ENCODE peak calls at places on chromosomes 12 and 14, in seven cellular contexts. M is posterior cingulate gyrus; J is lower lobe of right lung; P is stimulated activated CD4-positive, alpha-beta T cell treated with anti-CD3 and anti-CD28 coated beads, Interleukin-1b, Interleukin-23, amount 100 ng/mL, for 48 hours; D is NCI-H69; I is kidney tubule cell; G is anterior cingulate cortex. W is an unnamed sample.

GRCh38 chr12:38850463-38850862 is 54.9 kb downstream of the CPNE8 start:
- DNase-seq in M (no peak), J (no peak), P (no peak), D (no peak), I (peak; percentile 32), G (no peak), W (peak; percentile 15)

GRCh38 chr12:78194448-78194847 is 363.8 kb downstream of the NAV3 start:
- DNase-seq in M (no peak), J (no peak), P (no peak), D (no peak), I (peak; percentile 72), G (no peak), W (peak; percentile 95)

GRCh38 chr12:124359671-124360581 is 65.0 kb downstream of the RFLNA start:
- DNase-seq in M (peak; percentile 80), J (peak; percentile 83), P (no peak), D (peak; percentile 86), I (no peak), G (peak; percentile 57), W (no peak)

GRCh38 chr14:76998777-76999366 is 29.6 kb downstream of the IRF2BPL start:
- DNase-seq in M (no peak), J (no peak), P (no peak), D (no peak), I (no peak), G (no peak), W (no peak)

GRCh38 chr12:130281157-130281799 is 56.4 kb upstream of the PIWIL1 start:
- DNase-seq in M (no peak), J (no peak), P (peak; percentile 30), D (no peak), I (peak; percentile 19), G (no peak), W (no peak)

GRCh38 chr12:52235001-52235760 is 2.1 kb downstream of the KRT7 start:
- DNase-seq in M (no peak), J (no peak), P (no peak), D (no peak), I (peak; percentile 25), G (no peak), W (no peak)

GRCh38 chr14:102363182-102363952 is 626 bp downstream of the TECPR2 start:
- DNase-seq in M (no peak), J (peak; percentile 73), P (peak; percentile 31), D (peak; percentile 79), I (peak; percentile 60), G (no peak), W (peak; percentile 12)

GRCh38 chr12:113732916-113733315 is 233.2 kb downstream of the RBM19 start:
- DNase-seq in M (no peak), J (no peak), P (no peak), D (no peak), I (no peak), G (no peak), W (no peak)

GRCh38 chr12:47941475-47942326 is 21.7 kb upstream of the TMEM106C start:
- DNase-seq in M (no peak), J (no peak), P (no peak), D (no peak), I (peak; percentile 62), G (no peak), W (no peak)

GRCh38 chr12:26701604-26702215 is 131.3 kb downstream of the ITPR2 start:
- DNase-seq in M (no peak), J (no peak), P (no peak), D (peak; percentile 63), I (peak; percentile 45), G (no peak), W (no peak)

GRCh38 chr14:34755215-34755614 is 40.8 kb upstream of the CFL2 start:
- DNase-seq in M (no peak), J (no peak), P (no peak), D (no peak), I (no peak), G (no peak), W (no peak)

GRCh38 chr12:38956337-38956736 is 50.9 kb upstream of the CPNE8 start:
- DNase-seq in M (no peak), J (no peak), P (no peak), D (no peak), I (peak; percentile 97), G (no peak), W (no peak)

GRCh38 chr12:29207120-29207519 is 58.0 kb downstream of the FAR2 start:
- DNase-seq in M (no peak), J (no peak), P (no peak), D (no peak), I (peak; percentile 2), G (no peak), W (no peak)

GRCh38 chr14:102692334-102692733 is 84.9 kb upstream of the TRAF3 start:
- DNase-seq in M (no peak), J (no peak), P (no peak), D (no peak), I (no peak), G (no peak), W (no peak)

GRCh38 chr14:95222870-95223398 is 65.6 kb upstream of the DICER1 start:
- DNase-seq in M (no peak), J (no peak), P (no peak), D (no peak), I (peak; percentile 51), G (no peak), W (no peak)

GRCh38 chr12:57149309-57149900 is 2.0 kb upstream of the LRP1-AS start:
- DNase-seq in M (no peak), J (no peak), P (no peak), D (no peak), I (no peak), G (no peak), W (no peak)

GRCh38 chr12:57755194-57755453 is 221 bp downstream of the MARCHF9 start:
- DNase-seq in M (no peak), J (no peak), P (no peak), D (no peak), I (no peak), G (no peak), W (no peak)

W was measured in GM04503.